ENCODE peak calls at places on chromosomes 2 and 18, in ten cellular contexts. One of them, this sample, is unnamed. For H3K4me1, the result is how much of the 10 kb centered on the place peaks cover.

GRCh38 chr2:27428213-27428977 is at the start of gene NRBP1:
- DNase-seq in neural progenitor cell: peak
- DNase-seq in mammary epithelial cell: peak
- DNase-seq in gastrocnemius medialis: peak
- DNase-seq in GM23338: peak
- DNase-seq in cardiac muscle cell: peak
- DNase-seq in tibial nerve: peak
- DNase-seq in right lobe of liver: peak
- DNase-seq in SK-N-SH: peak
- DNase-seq in MM.1S: peak
- DNase-seq in this sample: peak

GRCh38 chr2:18849841-18850578 is 260.6 kb upstream of the NT5C1B start:
- DNase-seq in neural progenitor cell: no peak
- DNase-seq in mammary epithelial cell: peak
- DNase-seq in gastrocnemius medialis: no peak
- DNase-seq in GM23338: peak
- DNase-seq in cardiac muscle cell: no peak
- DNase-seq in tibial nerve: no peak
- DNase-seq in right lobe of liver: no peak
- DNase-seq in SK-N-SH: no peak
- DNase-seq in MM.1S: no peak
- DNase-seq in this sample: no peak

GRCh38 chr18:13446024-13446423 is 227.5 kb downstream of the LDLRAD4 start:
- DNase-seq in neural progenitor cell: no peak
- DNase-seq in mammary epithelial cell: no peak
- DNase-seq in gastrocnemius medialis: no peak
- DNase-seq in GM23338: no peak
- DNase-seq in cardiac muscle cell: no peak
- DNase-seq in tibial nerve: no peak
- DNase-seq in right lobe of liver: no peak
- DNase-seq in SK-N-SH: no peak
- DNase-seq in MM.1S: no peak
- DNase-seq in this sample: no peak

GRCh38 chr18:49666045-49666444 is 104.2 kb downstream of the LIPG start:
- DNase-seq in neural progenitor cell: no peak
- DNase-seq in mammary epithelial cell: peak
- DNase-seq in gastrocnemius medialis: no peak
- DNase-seq in GM23338: no peak
- DNase-seq in cardiac muscle cell: no peak
- DNase-seq in tibial nerve: no peak
- DNase-seq in right lobe of liver: no peak
- DNase-seq in SK-N-SH: peak
- DNase-seq in MM.1S: no peak
- DNase-seq in this sample: no peak

GRCh38 chr2:5730386-5730785 is 38.2 kb downstream of the SOX11 start:
- DNase-seq in neural progenitor cell: no peak
- DNase-seq in mammary epithelial cell: no peak
- DNase-seq in gastrocnemius medialis: no peak
- DNase-seq in GM23338: no peak
- DNase-seq in cardiac muscle cell: no peak
- DNase-seq in tibial nerve: no peak
- DNase-seq in right lobe of liver: no peak
- DNase-seq in SK-N-SH: no peak
- DNase-seq in MM.1S: no peak
- DNase-seq in this sample: no peak

GRCh38 chr2:44945676-44946427 is 4.3 kb downstream of the SIX3 start:
- DNase-seq in neural progenitor cell: no peak
- DNase-seq in mammary epithelial cell: no peak
- DNase-seq in gastrocnemius medialis: no peak
- DNase-seq in GM23338: peak
- DNase-seq in cardiac muscle cell: no peak
- DNase-seq in tibial nerve: no peak
- DNase-seq in right lobe of liver: no peak
- DNase-seq in SK-N-SH: peak
- DNase-seq in MM.1S: no peak
- DNase-seq in this sample: no peak

GRCh38 chr18:54734059-54734458 is 94.2 kb upstream of the RAB27B start:
- DNase-seq in neural progenitor cell: no peak
- DNase-seq in mammary epithelial cell: peak
- DNase-seq in gastrocnemius medialis: no peak
- DNase-seq in GM23338: no peak
- DNase-seq in cardiac muscle cell: no peak
- DNase-seq in tibial nerve: no peak
- DNase-seq in right lobe of liver: no peak
- DNase-seq in SK-N-SH: no peak
- DNase-seq in MM.1S: no peak
- DNase-seq in this sample: no peak

GRCh38 chr2:172107690-172108586 is 5.2 kb upstream of the DLX2 start:
- DNase-seq in neural progenitor cell: peak
- DNase-seq in mammary epithelial cell: no peak
- DNase-seq in gastrocnemius medialis: no peak
- DNase-seq in GM23338: peak
- DNase-seq in cardiac muscle cell: no peak
- DNase-seq in tibial nerve: no peak
- DNase-seq in right lobe of liver: no peak
- DNase-seq in SK-N-SH: peak
- DNase-seq in MM.1S: no peak
- DNase-seq in this sample: no peak

GRCh38 chr2:231305221-231305620 is 90.3 kb upstream of the B3GNT7 start:
- DNase-seq in neural progenitor cell: no peak
- DNase-seq in mammary epithelial cell: no peak
- DNase-seq in gastrocnemius medialis: no peak
- DNase-seq in GM23338: no peak
- DNase-seq in cardiac muscle cell: no peak
- DNase-seq in tibial nerve: no peak
- DNase-seq in right lobe of liver: no peak
- DNase-seq in SK-N-SH: no peak
- DNase-seq in MM.1S: no peak
- DNase-seq in this sample: no peak

GRCh38 chr18:27223570-27224340 is 38.6 kb upstream of the CHST9 start:
- DNase-seq in neural progenitor cell: peak
- DNase-seq in mammary epithelial cell: peak
- DNase-seq in gastrocnemius medialis: no peak
- DNase-seq in GM23338: peak
- DNase-seq in cardiac muscle cell: no peak
- DNase-seq in tibial nerve: no peak
- DNase-seq in right lobe of liver: no peak
- DNase-seq in SK-N-SH: no peak
- DNase-seq in MM.1S: no peak
- DNase-seq in this sample: no peak

GRCh38 chr2:200747668-200748618 is 63.8 kb upstream of the BZW1 start:
- DNase-seq in neural progenitor cell: no peak
- DNase-seq in mammary epithelial cell: no peak
- DNase-seq in gastrocnemius medialis: no peak
- DNase-seq in GM23338: no peak
- DNase-seq in cardiac muscle cell: no peak
- DNase-seq in tibial nerve: no peak
- DNase-seq in right lobe of liver: peak
- DNase-seq in SK-N-SH: no peak
- DNase-seq in MM.1S: peak
- DNase-seq in this sample: no peak

GRCh38 chr18:23883277-23883790 is 131.2 kb upstream of the TTC39C start:
- DNase-seq in neural progenitor cell: no peak
- DNase-seq in mammary epithelial cell: peak
- DNase-seq in gastrocnemius medialis: peak
- DNase-seq in GM23338: no peak
- DNase-seq in cardiac muscle cell: no peak
- DNase-seq in tibial nerve: peak
- DNase-seq in right lobe of liver: peak
- DNase-seq in SK-N-SH: no peak
- DNase-seq in MM.1S: no peak
- DNase-seq in this sample: no peak

GRCh38 chr2:96553176-96553956 is 16.8 kb downstream of the ARID5A start:
- DNase-seq in neural progenitor cell: no peak
- DNase-seq in mammary epithelial cell: no peak
- DNase-seq in gastrocnemius medialis: no peak
- DNase-seq in GM23338: no peak
- DNase-seq in cardiac muscle cell: no peak
- DNase-seq in tibial nerve: no peak
- DNase-seq in right lobe of liver: no peak
- DNase-seq in SK-N-SH: peak
- DNase-seq in MM.1S: no peak
- DNase-seq in this sample: no peak

GRCh38 chr2:203824653-203825052 is 42.9 kb upstream of the CTLA4 start:
- DNase-seq in neural progenitor cell: no peak
- DNase-seq in mammary epithelial cell: no peak
- DNase-seq in gastrocnemius medialis: no peak
- DNase-seq in GM23338: no peak
- DNase-seq in cardiac muscle cell: no peak
- DNase-seq in tibial nerve: no peak
- DNase-seq in right lobe of liver: no peak
- DNase-seq in SK-N-SH: no peak
- DNase-seq in MM.1S: no peak
- DNase-seq in this sample: no peak

GRCh38 chr2:102027036-102027702 is 35.4 kb downstream of the IL1R2 start:
- DNase-seq in neural progenitor cell: no peak
- DNase-seq in mammary epithelial cell: peak
- DNase-seq in gastrocnemius medialis: peak
- DNase-seq in GM23338: no peak
- DNase-seq in cardiac muscle cell: no peak
- DNase-seq in tibial nerve: no peak
- DNase-seq in right lobe of liver: no peak
- DNase-seq in SK-N-SH: no peak
- DNase-seq in MM.1S: no peak
- DNase-seq in this sample: no peak

GRCh38 chr18:25420091-25420490 is 68.1 kb upstream of the ZNF521 start:
- DNase-seq in neural progenitor cell: no peak
- DNase-seq in mammary epithelial cell: no peak
- DNase-seq in gastrocnemius medialis: no peak
- DNase-seq in GM23338: no peak
- DNase-seq in cardiac muscle cell: no peak
- DNase-seq in tibial nerve: no peak
- DNase-seq in right lobe of liver: no peak
- DNase-seq in SK-N-SH: no peak
- DNase-seq in MM.1S: no peak
- DNase-seq in this sample: no peak

GRCh38 chr18:79400091-79400590 is 4.4 kb downstream of the NFATC1 start:
- DNase-seq in neural progenitor cell: peak
- DNase-seq in mammary epithelial cell: no peak
- DNase-seq in gastrocnemius medialis: peak
- DNase-seq in GM23338: no peak
- DNase-seq in cardiac muscle cell: peak
- DNase-seq in tibial nerve: peak
- DNase-seq in right lobe of liver: no peak
- DNase-seq in SK-N-SH: no peak
- DNase-seq in MM.1S: peak
- DNase-seq in this sample: peak

GRCh38 chr2:189577108-189577507 is 3.5 kb downstream of the SLC40A1 start:
- DNase-seq in neural progenitor cell: no peak
- DNase-seq in mammary epithelial cell: no peak
- DNase-seq in gastrocnemius medialis: no peak
- DNase-seq in GM23338: no peak
- DNase-seq in cardiac muscle cell: peak
- DNase-seq in tibial nerve: no peak
- DNase-seq in right lobe of liver: peak
- DNase-seq in SK-N-SH: no peak
- DNase-seq in MM.1S: no peak
- DNase-seq in this sample: no peak
- H3K4me1 ChIP-seq in neural progenitor cell: under half
- H3K4me1 ChIP-seq in mammary epithelial cell: under half
- H3K4me1 ChIP-seq in gastrocnemius medialis: half or more
- H3K4me1 ChIP-seq in GM23338: under half
- H3K4me1 ChIP-seq in cardiac muscle cell: under half
- H3K4me1 ChIP-seq in tibial nerve: half or more
- H3K4me1 ChIP-seq in right lobe of liver: under half
- H3K4me1 ChIP-seq in SK-N-SH: under half
- H3K4me1 ChIP-seq in MM.1S: under half
- H3K4me1 ChIP-seq in this sample: under half

DNA sequence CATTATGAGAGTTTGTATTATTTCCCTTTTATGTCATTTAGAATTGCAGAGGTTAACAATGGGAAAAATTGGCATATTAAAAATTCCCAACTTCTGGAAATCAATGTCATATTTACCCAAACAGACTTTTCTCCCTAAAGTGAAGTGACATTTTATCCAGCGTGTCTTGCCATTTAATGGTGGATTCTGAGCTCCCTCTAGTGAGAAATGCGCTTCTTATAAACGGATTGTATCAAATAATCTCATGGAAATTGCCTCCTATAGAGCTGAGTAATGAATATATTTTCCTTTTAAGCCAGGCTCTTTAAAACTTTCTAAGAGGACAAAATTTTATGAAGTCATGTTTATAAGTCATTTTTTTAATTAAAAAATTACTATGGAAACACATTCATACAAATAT is 5.7 kb upstream of the GCFC2 start:
- DNase-seq in neural progenitor cell: no peak
- DNase-seq in mammary epithelial cell: no peak
- DNase-seq in gastrocnemius medialis: no peak
- DNase-seq in GM23338: no peak
- DNase-seq in cardiac muscle cell: no peak
- DNase-seq in tibial nerve: no peak
- DNase-seq in right lobe of liver: no peak
- DNase-seq in SK-N-SH: no peak
- DNase-seq in MM.1S: no peak
- DNase-seq in this sample: no peak
- TF ChIP-seq CTCF in neural progenitor cell: no peak
- TF ChIP-seq CTCF in mammary epithelial cell: no peak
- TF ChIP-seq CTCF in gastrocnemius medialis: no peak
- TF ChIP-seq CTCF in GM23338: no peak
- TF ChIP-seq CTCF in cardiac muscle cell: peak
- TF ChIP-seq CTCF in tibial nerve: no peak
- TF ChIP-seq CTCF in right lobe of liver: peak
- TF ChIP-seq CTCF in SK-N-SH: peak
- TF ChIP-seq CTCF in MM.1S: no peak
- TF ChIP-seq CTCF in this sample: no peak

GRCh38 chr2:224565452-224566035 is 19.6 kb downstream of the CUL3 start:
- DNase-seq in neural progenitor cell: no peak
- DNase-seq in mammary epithelial cell: no peak
- DNase-seq in gastrocnemius medialis: no peak
- DNase-seq in GM23338: no peak
- DNase-seq in cardiac muscle cell: no peak
- DNase-seq in tibial nerve: no peak
- DNase-seq in right lobe of liver: no peak
- DNase-seq in SK-N-SH: no peak
- DNase-seq in MM.1S: no peak
- DNase-seq in this sample: no peak
- H3K4me1 ChIP-seq in neural progenitor cell: under half
- H3K4me1 ChIP-seq in mammary epithelial cell: under half
- H3K4me1 ChIP-seq in gastrocnemius medialis: half or more
- H3K4me1 ChIP-seq in GM23338: under half
- H3K4me1 ChIP-seq in cardiac muscle cell: under half
- H3K4me1 ChIP-seq in tibial nerve: half or more
- H3K4me1 ChIP-seq in right lobe of liver: under half
- H3K4me1 ChIP-seq in SK-N-SH: under half
- H3K4me1 ChIP-seq in MM.1S: under half
- H3K4me1 ChIP-seq in this sample: under half

GRCh38 chr2:69914235-69915049 is 467 bp upstream of the MXD1 start:
- DNase-seq in neural progenitor cell: peak
- DNase-seq in mammary epithelial cell: peak
- DNase-seq in gastrocnemius medialis: peak
- DNase-seq in GM23338: peak
- DNase-seq in cardiac muscle cell: peak
- DNase-seq in tibial nerve: peak
- DNase-seq in right lobe of liver: peak
- DNase-seq in SK-N-SH: peak
- DNase-seq in MM.1S: peak
- DNase-seq in this sample: peak
- TF ChIP-seq CTCF in neural progenitor cell: peak
- TF ChIP-seq CTCF in mammary epithelial cell: peak
- TF ChIP-seq CTCF in gastrocnemius medialis: no peak
- TF ChIP-seq CTCF in GM23338: peak
- TF ChIP-seq CTCF in cardiac muscle cell: peak
- TF ChIP-seq CTCF in tibial nerve: peak
- TF ChIP-seq CTCF in right lobe of liver: peak
- TF ChIP-seq CTCF in SK-N-SH: no peak
- TF ChIP-seq CTCF in MM.1S: peak
- TF ChIP-seq CTCF in this sample: peak

GRCh38 chr2:98704499-98705332 is 26.2 kb downstream of the MGAT4A start:
- DNase-seq in neural progenitor cell: no peak
- DNase-seq in mammary epithelial cell: no peak
- DNase-seq in gastrocnemius medialis: no peak
- DNase-seq in GM23338: no peak
- DNase-seq in cardiac muscle cell: no peak
- DNase-seq in tibial nerve: no peak
- DNase-seq in right lobe of liver: peak
- DNase-seq in SK-N-SH: no peak
- DNase-seq in MM.1S: no peak
- DNase-seq in this sample: no peak
- H3K4me1 ChIP-seq in neural progenitor cell: under half
- H3K4me1 ChIP-seq in mammary epithelial cell: under half
- H3K4me1 ChIP-seq in gastrocnemius medialis: half or more
- H3K4me1 ChIP-seq in GM23338: under half
- H3K4me1 ChIP-seq in cardiac muscle cell: under half
- H3K4me1 ChIP-seq in tibial nerve: half or more
- H3K4me1 ChIP-seq in right lobe of liver: half or more
- H3K4me1 ChIP-seq in SK-N-SH: under half
- H3K4me1 ChIP-seq in MM.1S: under half
- H3K4me1 ChIP-seq in this sample: half or more

This sample was measured in upper lobe of right lung.